ENCODE peak calls at places on chromosomes 7 and 10, in ten cellular contexts. One of them, this sample, is unnamed.

GRCh38 chr7:56609852-56610355 is 493.7 kb upstream of the NUPR2 start:
- DNase-seq in central memory CD8-positive, alpha-beta T cell: no peak
- DNase-seq in B cell: no peak
- DNase-seq in naive B cell: no peak
- DNase-seq in GM19239: no peak
- DNase-seq in T-helper 1 cell: no peak
- DNase-seq in progenitor cell of endocrine pancreas: no peak
- DNase-seq in brain microvascular endothelial cell: no peak
- DNase-seq in stimulated activated naive B cell treated with anti-CD40 and anti-IgM and Interleukin-4, amounts not matched to agents 10 μg/mL and 1 μg/mL and 100 μg/mL, for 72 hours: no peak
- DNase-seq in CD8-positive, alpha-beta T cell: no peak
- DNase-seq in this sample: no peak

GRCh38 chr10:133527779-133528271 is 662 bp downstream of the CYP2E1 start:
- DNase-seq in B cell: no peak
- DNase-seq in GM19239: no peak
- DNase-seq in stimulated activated naive B cell treated with anti-CD40 and anti-IgM and Interleukin-4, amounts not matched to agents 10 μg/mL and 1 μg/mL and 100 μg/mL, for 72 hours: no peak
- DNase-seq in naive B cell: no peak
- DNase-seq in brain microvascular endothelial cell: no peak
- DNase-seq in T-helper 1 cell: no peak
- DNase-seq in central memory CD8-positive, alpha-beta T cell: no peak
- DNase-seq in CD8-positive, alpha-beta T cell: no peak
- DNase-seq in progenitor cell of endocrine pancreas: no peak
- DNase-seq in this sample: no peak

GRCh38 chr7:100575746-100576383 is 2.2 kb upstream of the SAP25 start:
- DNase-seq in CD8-positive, alpha-beta T cell: no peak
- DNase-seq in brain microvascular endothelial cell: no peak
- DNase-seq in T-helper 1 cell: no peak
- DNase-seq in naive B cell: no peak
- DNase-seq in central memory CD8-positive, alpha-beta T cell: no peak
- DNase-seq in progenitor cell of endocrine pancreas: no peak
- DNase-seq in B cell: no peak
- DNase-seq in GM19239: no peak
- DNase-seq in stimulated activated naive B cell treated with anti-CD40 and anti-IgM and Interleukin-4, amounts not matched to agents 10 μg/mL and 1 μg/mL and 100 μg/mL, for 72 hours: no peak
- DNase-seq in this sample: no peak

GRCh38 chr10:101261702-101262101 is 32.4 kb upstream of the LBX1 start:
- DNase-seq in central memory CD8-positive, alpha-beta T cell: no peak
- DNase-seq in T-helper 1 cell: no peak
- DNase-seq in progenitor cell of endocrine pancreas: no peak
- DNase-seq in GM19239: no peak
- DNase-seq in naive B cell: no peak
- DNase-seq in B cell: no peak
- DNase-seq in stimulated activated naive B cell treated with anti-CD40 and anti-IgM and Interleukin-4, amounts not matched to agents 10 μg/mL and 1 μg/mL and 100 μg/mL, for 72 hours: no peak
- DNase-seq in brain microvascular endothelial cell: no peak
- DNase-seq in CD8-positive, alpha-beta T cell: no peak
- DNase-seq in this sample: no peak

GRCh38 chr7:138632384-138632783 is 68.8 kb downstream of the SVOPL start:
- DNase-seq in stimulated activated naive B cell treated with anti-CD40 and anti-IgM and Interleukin-4, amounts not matched to agents 10 μg/mL and 1 μg/mL and 100 μg/mL, for 72 hours: no peak
- DNase-seq in CD8-positive, alpha-beta T cell: no peak
- DNase-seq in GM19239: no peak
- DNase-seq in B cell: no peak
- DNase-seq in brain microvascular endothelial cell: no peak
- DNase-seq in progenitor cell of endocrine pancreas: no peak
- DNase-seq in naive B cell: no peak
- DNase-seq in T-helper 1 cell: no peak
- DNase-seq in central memory CD8-positive, alpha-beta T cell: no peak
- DNase-seq in this sample: no peak

GRCh38 chr10:116747325-116747724 is 5.0 kb upstream of the HSPA12A start:
- DNase-seq in central memory CD8-positive, alpha-beta T cell: no peak
- DNase-seq in progenitor cell of endocrine pancreas: no peak
- DNase-seq in stimulated activated naive B cell treated with anti-CD40 and anti-IgM and Interleukin-4, amounts not matched to agents 10 μg/mL and 1 μg/mL and 100 μg/mL, for 72 hours: no peak
- DNase-seq in brain microvascular endothelial cell: no peak
- DNase-seq in T-helper 1 cell: no peak
- DNase-seq in naive B cell: no peak
- DNase-seq in CD8-positive, alpha-beta T cell: no peak
- DNase-seq in GM19239: no peak
- DNase-seq in B cell: no peak
- DNase-seq in this sample: no peak

GRCh38 chr10:67790534-67791408 is 47.2 kb downstream of the DNAJC12 start:
- DNase-seq in brain microvascular endothelial cell: peak; percentile 2
- DNase-seq in GM19239: no peak
- DNase-seq in stimulated activated naive B cell treated with anti-CD40 and anti-IgM and Interleukin-4, amounts not matched to agents 10 μg/mL and 1 μg/mL and 100 μg/mL, for 72 hours: no peak
- DNase-seq in T-helper 1 cell: no peak
- DNase-seq in progenitor cell of endocrine pancreas: no peak
- DNase-seq in central memory CD8-positive, alpha-beta T cell: no peak
- DNase-seq in CD8-positive, alpha-beta T cell: no peak
- DNase-seq in naive B cell: no peak
- DNase-seq in B cell: no peak
- DNase-seq in this sample: peak; percentile 76

GRCh38 chr7:12630615-12630884 is 56.9 kb upstream of the ARL4A start:
- DNase-seq in GM19239: no peak
- DNase-seq in CD8-positive, alpha-beta T cell: no peak
- DNase-seq in progenitor cell of endocrine pancreas: no peak
- DNase-seq in brain microvascular endothelial cell: no peak
- DNase-seq in T-helper 1 cell: no peak
- DNase-seq in central memory CD8-positive, alpha-beta T cell: no peak
- DNase-seq in stimulated activated naive B cell treated with anti-CD40 and anti-IgM and Interleukin-4, amounts not matched to agents 10 μg/mL and 1 μg/mL and 100 μg/mL, for 72 hours: no peak
- DNase-seq in B cell: no peak
- DNase-seq in naive B cell: no peak
- DNase-seq in this sample: peak; percentile 20

GRCh38 chr7:1811850-1812692 is 142.0 kb downstream of the ELFN1 start:
- DNase-seq in progenitor cell of endocrine pancreas: no peak
- DNase-seq in central memory CD8-positive, alpha-beta T cell: no peak
- DNase-seq in B cell: peak; percentile 39
- DNase-seq in CD8-positive, alpha-beta T cell: no peak
- DNase-seq in brain microvascular endothelial cell: no peak
- DNase-seq in T-helper 1 cell: no peak
- DNase-seq in stimulated activated naive B cell treated with anti-CD40 and anti-IgM and Interleukin-4, amounts not matched to agents 10 μg/mL and 1 μg/mL and 100 μg/mL, for 72 hours: no peak
- DNase-seq in GM19239: no peak
- DNase-seq in naive B cell: no peak
- DNase-seq in this sample: no peak